ENCODE peak calls at places on chromosome 20, in four cellular contexts. V, R, M and B are unnamed samples.

GRCh38 chr20:15811951-15812350 is 761.3 kb downstream of the KIF16B start:
- DNase-seq in R (no peak), V (no peak), M (no peak), B (no peak)

GRCh38 chr20:10504893-10505292 is 69.8 kb downstream of the SLX4IP start:
- DNase-seq in M (no peak), V (no peak), R (no peak), B (no peak)

GRCh38 chr20:34524426-34524825 is 8.2 kb downstream of the DYNLRB1 start:
- DNase-seq in M (no peak), V (no peak), R (no peak), B (no peak)

GRCh38 chr20:2405693-2406065 is 25.0 kb downstream of the TGM6 start:
- DNase-seq in R (no peak), V (no peak), M (no peak), B (no peak)

GRCh38 chr20:31260326-31260932 is 3.0 kb downstream of the DEFB115 start:
- DNase-seq in R (peak; percentile 44), V (no peak), M (peak; percentile 66), B (peak; percentile 44)

GRCh38 chr20:52312131-52312729 is 120.7 kb upstream of the ZFP64 start:
- DNase-seq in V (peak; percentile 7), M (peak; percentile 70), R (peak; percentile 61), B (peak; percentile 60)

GRCh38 chr20:37120497-37120896 is 24.7 kb upstream of the RBL1 start:
- DNase-seq in V (no peak), R (no peak), M (no peak), B (no peak)

GRCh38 chr20:366042-366718 is 14.4 kb upstream of the TRIB3 start:
- DNase-seq in V (no peak), M (no peak), R (no peak), B (no peak)

GRCh38 chr20:36460648-36461599 is 80.4 kb upstream of the MYL9 start:
- DNase-seq in V (peak; percentile 65), M (peak; percentile 89), R (peak; percentile 94), B (peak; percentile 94)

GRCh38 chr20:1185781-1186334 is 1.1 kb upstream of the TMEM74B start:
- DNase-seq in M (peak; percentile 63), R (peak; percentile 83), V (no peak), B (peak; percentile 81)

GRCh38 chr20:32199006-32199405 is 8.5 kb downstream of the PLAGL2 start:
- DNase-seq in R (no peak), V (no peak), M (no peak), B (no peak)

GRCh38 chr20:24370249-24370648 is 99.2 kb upstream of the SYNDIG1 start:
- DNase-seq in V (no peak), M (peak; percentile 35), R (no peak), B (no peak)

GRCh38 chr20:49570828-49571552 is 3.1 kb upstream of the PTGIS start:
- DNase-seq in M (no peak), V (no peak), R (no peak), B (no peak)
- TF ChIP-seq FOXK2 in M (no peak), V (no peak), R (no peak), B (no peak)

GRCh38 chr20:23085415-23086055 is 589 bp downstream of the CD93 start:
- DNase-seq in M (no peak), V (no peak), R (no peak), B (no peak)

GRCh38 chr20:23087587-23088275 is 1.6 kb upstream of the CD93 start:
- DNase-seq in M (no peak), V (no peak), R (peak; percentile 73), B (no peak)

GRCh38 chr20:23088891-23089290 is 2.8 kb upstream of the CD93 start:
- DNase-seq in M (no peak), V (no peak), R (no peak), B (no peak)

GRCh38 chr20:23086056-23086551 is at the start of gene CD93:
- DNase-seq in R (peak; percentile 41), V (no peak), M (no peak), B (no peak)

DNA sequence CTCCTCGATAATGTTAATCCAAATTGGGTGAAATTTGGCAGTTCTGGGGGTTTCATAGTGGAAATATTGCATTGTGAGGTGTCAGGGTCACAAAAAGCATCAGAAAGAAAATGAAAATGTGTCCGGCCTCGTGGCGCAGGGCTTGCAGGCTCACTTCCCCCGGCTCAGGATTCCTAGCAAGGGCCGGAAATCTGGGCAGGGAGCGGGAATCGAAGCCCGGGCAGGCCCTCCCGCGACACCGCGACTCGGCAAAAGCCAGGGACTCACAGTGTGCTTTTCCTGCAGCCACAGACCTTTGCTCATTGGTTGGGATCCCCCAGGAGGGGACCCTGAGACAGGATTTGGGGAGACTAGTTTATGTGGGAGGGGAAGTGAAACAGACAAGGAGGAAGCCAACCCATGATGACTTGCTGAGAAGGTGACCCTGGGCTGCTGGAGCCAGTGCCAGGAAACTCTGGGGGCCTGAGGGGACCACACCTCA is 847 bp upstream of the CD93 start:
- DNase-seq in M (no peak), R (no peak), V (no peak), B (no peak)
- TF ChIP-seq FOXK2 in M (no peak), R (no peak), V (no peak), B (no peak)

GRCh38 chr20:17808357-17808756 is 108.6 kb downstream of the BANF2 start:
- DNase-seq in V (no peak), M (peak; percentile 42), R (no peak), B (no peak)
- TF ChIP-seq FOXK2 in V (no peak), M (no peak), R (no peak), B (no peak)

DNA sequence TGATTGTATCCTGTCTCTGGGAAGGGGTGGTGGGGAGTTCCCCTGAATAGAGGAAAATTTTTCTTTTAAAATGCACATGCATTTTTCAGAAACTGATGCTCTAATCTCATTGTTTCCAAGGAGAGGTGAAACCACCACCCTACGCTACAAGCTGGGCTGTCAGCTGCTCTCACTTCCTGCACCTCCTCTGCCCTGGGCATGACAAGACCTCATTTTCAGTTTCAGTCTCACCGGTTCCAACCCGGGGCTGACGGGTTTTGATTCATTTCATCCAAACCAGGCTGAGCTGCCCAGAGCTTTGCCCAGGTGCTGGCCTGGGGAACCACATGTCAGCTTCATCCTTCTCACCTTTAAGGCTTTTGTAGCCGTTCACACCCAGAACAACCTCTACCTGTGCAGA is 99.7 kb downstream of the EYA2 start:
- DNase-seq in M (no peak), V (peak; percentile 69), R (no peak), B (no peak)
- TF ChIP-seq FOXK2 in M (no peak), V (no peak), R (no peak), B (no peak)